ENCODE peak calls at places on chromosome 9, in nine cellular contexts. M is tibial nerve, V is left ventricle myocardium inferior, T is astrocyte of the spinal cord, X is lower leg skin, A is endothelial cell, Y is heart left ventricle, B is AG04449, K is H9. Q is an unnamed sample.

GRCh38 chr9:104858271-104858670 is 69.7 kb downstream of the ABCA1 start:
- DNase-seq in V (no peak), X (no peak), Y (no peak), K (no peak), A (no peak), T (peak; percentile 41), B (no peak), M (no peak), Q (no peak)

GRCh38 chr9:94632736-94633135 is 6.6 kb downstream of the FBP1 start:
- DNase-seq in Y (no peak), T (no peak), A (no peak), K (no peak), V (no peak), X (no peak), M (no peak), B (no peak), Q (no peak)

GRCh38 chr9:27131731-27132130 is 22.7 kb downstream of the TEK start:
- DNase-seq in M (no peak), X (no peak), T (no peak), B (no peak), K (no peak), V (no peak), Y (no peak), A (no peak), Q (no peak)

GRCh38 chr9:133135193-133135745 is 14.2 kb upstream of the RALGDS start:
- DNase-seq in T (peak; percentile 96), X (peak; percentile 95), V (no peak), M (no peak), A (no peak), K (no peak), Y (peak; percentile 63), B (no peak), Q (peak; percentile 10)

GRCh38 chr9:14511452-14511851 is 181.8 kb downstream of the ZDHHC21 start:
- DNase-seq in K (no peak), Y (no peak), M (no peak), V (no peak), X (no peak), B (no peak), T (no peak), A (no peak), Q (no peak)

GRCh38 chr9:128420060-128420650 is 502 bp upstream of the CERCAM start:
- DNase-seq in M (peak; percentile 50), Y (peak; percentile 79), A (peak; percentile 81), X (peak; percentile 92), B (no peak), T (peak; percentile 60), K (no peak), V (peak; percentile 76), Q (peak; percentile 83)

GRCh38 chr9:138116521-138116920 is 238.9 kb downstream of the CACNA1B start:
- DNase-seq in A (no peak), M (no peak), B (no peak), Y (no peak), K (no peak), V (no peak), X (peak; percentile 53), T (no peak), Q (no peak)

GRCh38 chr9:74496819-74497749 is at the start of gene RORB:
- DNase-seq in T (peak; percentile 62), K (peak; percentile 90), V (peak; percentile 77), A (peak; percentile 76), X (peak; percentile 91), B (no peak), Y (peak; percentile 81), M (no peak), Q (peak; percentile 88)

GRCh38 chr9:13917534-13917933 is 396.4 kb downstream of the NFIB start:
- DNase-seq in T (no peak), K (no peak), M (no peak), V (no peak), B (no peak), A (no peak), Y (no peak), X (no peak), Q (no peak)

GRCh38 chr9:16236882-16237281 is 633.6 kb downstream of the BNC2 start:
- DNase-seq in M (no peak), V (no peak), X (no peak), A (no peak), B (no peak), Y (no peak), T (no peak), K (no peak), Q (no peak)

GRCh38 chr9:74777136-74777879 is 110.4 kb downstream of the TRPM6 start:
- DNase-seq in K (peak; percentile 54), A (peak; percentile 74), B (no peak), T (peak; percentile 65), X (no peak), V (peak; percentile 44), M (peak; percentile 52), Y (peak; percentile 61), Q (peak; percentile 82)

GRCh38 chr9:7879551-7880245 is 80.1 kb upstream of the DMAC1 start:
- DNase-seq in V (no peak), M (no peak), K (peak; percentile 37), T (peak; percentile 2), Y (no peak), X (no peak), A (no peak), B (no peak), Q (peak; percentile 89)

GRCh38 chr9:110842976-110843375 is 174.4 kb downstream of the MUSK start:
- DNase-seq in X (no peak), Y (no peak), V (no peak), K (no peak), A (no peak), M (no peak), B (no peak), T (no peak), Q (no peak)

GRCh38 chr9:5263568-5264218 is 32.5 kb downstream of the INSL4 start:
- DNase-seq in Y (no peak), T (peak; percentile 9), A (no peak), V (no peak), X (no peak), B (no peak), K (no peak), M (no peak), Q (no peak)

GRCh38 chr9:85742630-85742928 is 825 bp upstream of the AGTPBP1 start:
- DNase-seq in M (no peak), K (no peak), A (no peak), T (peak; percentile 65), Y (no peak), V (no peak), X (no peak), B (peak; percentile 24), Q (no peak)

GRCh38 chr9:113254991-113255390 is 20.4 kb downstream of the CDC26 start:
- DNase-seq in X (no peak), K (no peak), B (no peak), A (no peak), M (no peak), Y (no peak), V (no peak), T (no peak), Q (no peak)

GRCh38 chr9:119368681-119369581 is at the start of gene BRINP1:
- DNase-seq in A (peak; percentile 56), M (no peak), B (no peak), X (no peak), K (peak; percentile 80), T (peak; percentile 23), Y (peak; percentile 30), V (peak; percentile 14), Q (peak; percentile 89)

GRCh38 chr9:134792627-134793026 is 88.0 kb upstream of the FCN2 start:
- DNase-seq in K (no peak), T (no peak), V (no peak), X (no peak), B (no peak), M (no peak), A (no peak), Y (no peak), Q (no peak)

GRCh38 chr9:126401581-126401980 is 75.0 kb downstream of the MVB12B start:
- DNase-seq in A (no peak), X (no peak), K (no peak), T (no peak), B (no peak), V (no peak), Y (no peak), M (no peak), Q (no peak)

GRCh38 chr9:90393355-90394152 is 249.1 kb downstream of the DIRAS2 start:
- DNase-seq in M (no peak), V (no peak), A (no peak), Y (no peak), B (no peak), K (no peak), X (no peak), T (no peak), Q (no peak)

GRCh38 chr9:136625101-136626065 is 37.3 kb upstream of the EGFL7 start:
- DNase-seq in A (no peak), V (peak; percentile 93), B (no peak), M (peak; percentile 73), T (peak; percentile 43), X (peak; percentile 95), Y (peak; percentile 93), K (no peak), Q (no peak)
- TF ChIP-seq CTCF in A (no peak), V (peak; percentile 72), B (peak; percentile 59), M (peak; percentile 55), T (peak; percentile 65), X (no peak), Y (peak; percentile 35), K (peak; percentile 54), Q (no peak)

DNA sequence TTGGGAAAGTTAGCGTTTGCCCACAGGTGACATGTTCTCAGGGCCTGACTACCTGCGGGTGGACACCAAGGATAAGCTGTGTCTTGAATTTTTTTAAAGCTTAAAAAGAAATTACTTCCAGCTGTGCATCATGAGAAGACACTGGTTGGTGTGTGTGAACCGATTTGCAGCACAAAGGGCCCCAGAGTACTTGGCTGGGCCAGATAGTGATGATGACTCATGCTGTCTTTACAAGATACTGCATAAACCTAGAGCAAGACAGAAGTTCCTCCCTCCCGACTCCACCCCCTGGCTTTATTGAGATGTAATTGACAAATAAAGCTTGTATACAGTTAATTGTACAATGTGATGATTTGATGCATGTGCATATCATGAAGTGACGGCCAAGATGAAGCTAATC is 212.8 kb downstream of the NXNL2 start:
- DNase-seq in X (no peak), A (no peak), T (peak; percentile 86), Y (peak; percentile 57), V (peak; percentile 28), B (peak; percentile 66), M (peak; percentile 28), K (peak; percentile 62), Q (no peak)
- TF ChIP-seq CTCF in X (no peak), A (no peak), T (no peak), Y (no peak), V (no peak), B (no peak), M (no peak), K (no peak), Q (no peak)

DNA sequence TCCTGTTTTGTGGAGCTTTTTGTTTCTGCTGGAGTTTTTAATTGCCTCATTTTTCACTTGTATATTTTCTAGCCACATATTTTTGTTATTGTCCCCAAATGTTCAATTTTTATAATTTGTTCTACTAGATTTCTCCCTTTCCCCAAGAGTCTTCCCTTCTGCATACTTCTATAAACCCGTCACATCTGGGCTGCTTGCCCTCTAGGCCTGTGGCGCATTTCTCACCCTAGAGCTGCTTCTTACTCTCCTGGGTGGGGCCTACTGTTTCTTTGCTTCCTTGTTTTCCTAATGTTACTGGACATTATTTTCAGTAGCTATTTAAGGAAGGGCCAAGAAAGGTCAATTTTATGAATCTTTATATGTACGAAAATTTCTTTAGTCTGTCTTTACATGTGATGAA is 51.5 kb downstream of the NXNL2 start:
- DNase-seq in X (no peak), Y (no peak), V (no peak), A (no peak), T (no peak), B (no peak), K (no peak), M (no peak), Q (no peak)
- TF ChIP-seq CTCF in X (no peak), Y (no peak), V (no peak), A (no peak), T (no peak), B (no peak), K (no peak), M (no peak), Q (no peak)

GRCh38 chr9:136377351-136378170 is 4.1 kb upstream of the CARD9 start:
- DNase-seq in K (no peak), M (no peak), Y (no peak), V (no peak), T (no peak), X (no peak), A (no peak), B (no peak), Q (no peak)
- TF ChIP-seq CTCF in K (no peak), M (no peak), Y (no peak), V (no peak), T (no peak), X (no peak), A (no peak), B (no peak), Q (no peak)